ENCODE peak calls at places on chromosomes 3 and 15, in five cellular contexts. I, G, S, W and F are unnamed samples.

GRCh38 chr15:22811640-22812039 is 25.2 kb downstream of the NIPA1 start:
- DNase-seq in I (peak), G (no peak), S (no peak), W (no peak), F (no peak)

GRCh38 chr3:13498354-13499060 is 18.4 kb downstream of the HDAC11 start:
- DNase-seq in I (no peak), G (no peak), S (peak), W (no peak), F (no peak)

GRCh38 chr3:27927882-27928281 is 205.8 kb upstream of the EOMES start:
- DNase-seq in I (no peak), G (no peak), S (no peak), W (no peak), F (no peak)

GRCh38 chr3:185658504-185658912 is 72.4 kb downstream of the SENP2 start:
- DNase-seq in I (peak), G (peak), S (peak), W (peak), F (peak)

GRCh38 chr3:101077361-101078011 is 84.3 kb upstream of the ABI3BP start:
- DNase-seq in I (peak), G (peak), S (no peak), W (no peak), F (no peak)

GRCh38 chr15:38553071-38553470 is 11.5 kb downstream of the RASGRP1 start:
- DNase-seq in I (no peak), G (no peak), S (no peak), W (no peak), F (no peak)

GRCh38 chr15:82918162-82918561 is 34.4 kb downstream of the HOMER2 start:
- DNase-seq in I (no peak), G (no peak), S (peak), W (no peak), F (no peak)

GRCh38 chr3:44682182-44682896 is 30.1 kb upstream of the ZNF502 start:
- DNase-seq in I (no peak), G (peak), S (no peak), W (no peak), F (no peak)

GRCh38 chr15:80174017-80174746 is 21.4 kb downstream of the FAH start:
- DNase-seq in I (no peak), G (peak), S (peak), W (no peak), F (peak)

GRCh38 chr15:45343258-45343860 is 35.0 kb downstream of the GATM start:
- DNase-seq in I (no peak), G (no peak), S (no peak), W (no peak), F (no peak)

GRCh38 chr3:115835946-115836345 is 212.6 kb downstream of the GAP43 start:
- DNase-seq in I (no peak), G (no peak), S (no peak), W (no peak), F (no peak)

GRCh38 chr3:20622304-20622703 is 436.3 kb upstream of the SGO1 start:
- DNase-seq in I (peak), G (peak), S (no peak), W (no peak), F (no peak)

GRCh38 chr3:189941679-189942078 is 179.0 kb downstream of the P3H2 start:
- DNase-seq in I (peak), G (no peak), S (no peak), W (no peak), F (peak)

GRCh38 chr15:33956397-33956796 is 11.9 kb upstream of the CHRM5 start:
- DNase-seq in I (no peak), G (no peak), S (no peak), W (no peak), F (no peak)

GRCh38 chr3:28399196-28399595 is 50.6 kb upstream of the AZI2 start:
- DNase-seq in I (no peak), G (no peak), S (no peak), W (no peak), F (no peak)

GRCh38 chr3:123258359-123258758 is 56.6 kb downstream of the SEC22A start:
- DNase-seq in I (no peak), G (no peak), S (no peak), W (no peak), F (no peak)

GRCh38 chr15:51828621-51829359 is 663 bp upstream of the TMOD3 start:
- DNase-seq in I (peak), G (peak), S (no peak), W (no peak), F (no peak)

GRCh38 chr3:20648294-20648693 is 462.3 kb upstream of the SGO1 start:
- DNase-seq in I (peak), G (peak), S (no peak), W (no peak), F (peak)

GRCh38 chr15:46277451-46277850 is 642.6 kb downstream of the SQOR start:
- DNase-seq in I (no peak), G (no peak), S (no peak), W (no peak), F (no peak)

GRCh38 chr3:125443923-125444322 is 68.8 kb upstream of the ZNF148 start:
- DNase-seq in I (peak), G (peak), S (no peak), W (no peak), F (no peak)

GRCh38 chr3:111810909-111811308 is 48.2 kb upstream of the PHLDB2 start:
- DNase-seq in I (peak), G (peak), S (no peak), W (no peak), F (no peak)

GRCh38 chr15:96243701-96244100 is 86.8 kb upstream of the NR2F2 start:
- DNase-seq in I (no peak), G (no peak), S (no peak), W (no peak), F (no peak)

GRCh38 chr3:159252772-159253384 is 451.0 kb downstream of the MFSD1 start:
- DNase-seq in I (peak), G (peak), S (no peak), W (no peak), F (no peak)

GRCh38 chr15:63291507-63291906 is 14.1 kb downstream of the APH1B start:
- DNase-seq in I (peak), G (peak), S (no peak), W (no peak), F (peak)

GRCh38 chr3:145739926-145740325 is 421.1 kb downstream of the PLOD2 start:
- DNase-seq in I (no peak), G (no peak), S (no peak), W (no peak), F (no peak)

GRCh38 chr15:40928975-40929729 is at the start of gene DLL4:
- DNase-seq in I (peak), G (no peak), S (peak), W (no peak), F (no peak)

GRCh38 chr15:85558747-85559327 is 178.4 kb downstream of the AKAP13 start:
- DNase-seq in I (no peak), G (no peak), S (no peak), W (no peak), F (no peak)

GRCh38 chr3:116667324-116667723 is 42.3 kb upstream of the TUSC7 start:
- DNase-seq in I (no peak), G (no peak), S (no peak), W (no peak), F (no peak)

GRCh38 chr15:78213956-78214355 is 20.4 kb downstream of the ACSBG1 start:
- DNase-seq in I (no peak), G (no peak), S (no peak), W (no peak), F (no peak)

GRCh38 chr15:77409259-77410156 is 10.4 kb downstream of the PEAK1 start:
- DNase-seq in I (no peak), G (no peak), S (no peak), W (no peak), F (no peak)

GRCh38 chr3:13002398-13003124 is 70.7 kb downstream of the IQSEC1 start:
- DNase-seq in I (no peak), G (no peak), S (no peak), W (no peak), F (no peak)

GRCh38 chr3:180102134-180102533 is 65.4 kb upstream of the PEX5L start:
- DNase-seq in I (peak), G (no peak), S (no peak), W (no peak), F (peak)

DNA sequence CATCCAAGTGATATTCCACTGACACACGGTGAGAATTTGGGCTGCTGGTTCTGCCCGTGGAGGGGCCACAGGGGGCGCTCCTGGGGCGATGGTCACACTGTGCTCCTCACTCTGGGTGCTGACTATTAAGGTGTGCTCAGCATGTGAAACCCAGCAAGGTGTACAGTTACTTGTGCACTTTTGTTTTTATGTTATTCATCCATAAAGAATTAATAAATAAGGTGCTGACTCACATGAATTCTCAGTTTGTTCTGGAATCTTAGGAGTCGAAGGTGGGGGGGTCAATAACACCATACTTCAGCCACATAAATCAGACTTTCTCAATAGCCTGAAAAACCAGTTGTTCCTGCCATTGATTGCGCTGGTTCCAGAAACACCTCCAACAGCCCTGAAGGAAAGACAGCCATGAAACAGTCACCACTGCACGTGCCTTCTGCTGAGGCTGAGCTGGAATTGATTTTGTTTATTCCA is 53.5 kb upstream of the SPATA12 start:
- DNase-seq in I (peak), G (no peak), S (no peak), W (peak), F (no peak)
- TF ChIP-seq CTCF in I (peak), G (peak), S (peak), W (no peak), F (peak)

DNA sequence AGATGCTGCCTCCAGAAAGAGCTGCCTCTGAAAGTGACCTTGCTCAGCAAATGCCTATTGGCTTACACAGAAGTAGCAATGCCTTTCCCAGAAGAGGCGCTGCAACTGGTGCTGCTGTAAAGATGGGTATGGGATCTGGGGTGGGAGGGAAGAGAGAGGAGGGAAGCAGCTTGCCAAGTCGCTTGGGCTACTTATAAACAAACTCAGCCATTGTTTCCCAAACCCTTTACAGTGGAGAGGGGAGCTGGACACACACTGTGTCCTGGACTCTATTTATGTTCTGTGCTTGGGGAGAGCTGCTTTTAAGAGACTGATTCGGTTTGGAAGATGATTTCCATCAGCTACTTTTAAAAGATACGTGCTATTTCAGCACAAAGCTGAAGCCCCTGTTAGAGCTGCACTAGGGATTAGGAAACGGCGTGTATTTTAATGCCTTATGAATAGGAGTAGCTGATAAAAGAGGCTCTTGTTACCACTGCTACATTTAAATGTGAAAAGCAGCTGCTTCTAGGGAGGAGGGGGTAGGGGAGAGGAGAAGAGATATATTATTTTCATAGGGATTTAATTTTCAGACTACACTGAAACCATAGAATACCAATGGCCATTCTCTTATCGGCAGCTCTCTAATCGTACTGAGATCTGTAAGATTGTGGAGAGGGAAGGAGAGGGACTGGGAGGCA is 440.6 kb downstream of the MCTP2 start:
- DNase-seq in I (no peak), G (no peak), S (no peak), W (no peak), F (no peak)
- TF ChIP-seq CTCF in I (no peak), G (no peak), S (no peak), W (no peak), F (peak)

GRCh38 chr3:134126153-134126552 is 96.4 kb upstream of the SLCO2A1 start:
- DNase-seq in I (no peak), G (no peak), S (no peak), W (no peak), F (no peak)
- TF ChIP-seq CTCF in I (peak), G (peak), S (no peak), W (no peak), F (peak)

GRCh38 chr3:129692743-129693142 is 86.3 kb upstream of the PLXND1 start:
- DNase-seq in I (no peak), G (no peak), S (no peak), W (no peak), F (no peak)

GRCh38 chr3:129694228-129694627 is 87.8 kb upstream of the PLXND1 start:
- DNase-seq in I (peak), G (no peak), S (no peak), W (peak), F (no peak)

GRCh38 chr3:129697229-129697970 is 90.9 kb upstream of the PLXND1 start:
- DNase-seq in I (no peak), G (no peak), S (no peak), W (no peak), F (no peak)

GRCh38 chr3:129699199-129699598 is 92.7 kb upstream of the PLXND1 start:
- DNase-seq in I (no peak), G (no peak), S (no peak), W (no peak), F (no peak)

DNA sequence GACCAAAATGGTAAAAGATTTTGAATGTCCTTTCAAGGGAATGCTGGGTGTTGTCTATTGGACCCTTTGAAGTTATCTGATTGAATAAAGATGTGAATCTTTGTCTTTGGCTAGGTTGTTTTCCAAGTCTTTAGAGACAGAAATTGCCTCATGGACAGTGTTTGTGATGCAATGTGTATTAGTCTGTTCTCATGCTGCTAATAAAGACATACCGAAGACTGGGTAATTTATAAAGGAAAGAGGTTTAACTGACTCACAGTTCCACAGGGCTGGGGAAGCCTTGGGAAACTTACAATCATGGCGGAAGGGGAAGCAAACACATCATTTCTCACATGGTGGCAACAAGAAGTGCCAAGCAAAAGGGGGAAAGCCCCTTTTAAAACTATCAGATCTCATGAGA is 88.7 kb upstream of the PLXND1 start:
- DNase-seq in I (peak), G (peak), S (no peak), W (peak), F (no peak)
- TF ChIP-seq CTCF in I (no peak), G (no peak), S (no peak), W (no peak), F (no peak)

DNA sequence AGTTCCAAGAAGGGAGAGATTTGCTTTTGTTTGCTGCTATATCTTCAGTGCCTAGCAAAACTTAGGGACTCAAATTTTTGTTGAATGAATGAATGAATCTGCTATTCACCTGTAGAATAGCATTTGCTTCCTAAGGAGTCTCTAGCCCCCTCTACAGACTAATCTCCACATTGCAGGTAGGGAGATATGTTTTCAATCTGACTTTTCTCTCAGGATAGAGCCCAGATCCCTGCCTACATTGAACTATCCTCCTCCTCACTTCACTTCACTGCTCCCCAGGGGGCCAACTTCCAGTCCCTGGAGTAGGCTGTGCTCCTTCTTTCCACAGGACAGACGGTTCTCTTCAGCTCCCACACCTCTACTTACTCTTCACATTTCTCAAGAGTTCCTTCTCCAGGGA is 81.9 kb upstream of the PTX3 start:
- DNase-seq in I (peak), G (peak), S (no peak), W (no peak), F (no peak)
- TF ChIP-seq CTCF in I (peak), G (peak), S (no peak), W (no peak), F (peak)

GRCh38 chr3:136790786-136791185 is 28.1 kb upstream of the SLC35G2 start:
- DNase-seq in I (no peak), G (no peak), S (no peak), W (no peak), F (no peak)

GRCh38 chr3:136789976-136790375 is 28.9 kb upstream of the SLC35G2 start:
- DNase-seq in I (no peak), G (no peak), S (no peak), W (no peak), F (no peak)

GRCh38 chr3:136783708-136784191 is 31.6 kb upstream of the STAG1 start:
- DNase-seq in I (no peak), G (peak), S (no peak), W (no peak), F (no peak)

GRCh38 chr3:136788154-136788553 is 30.8 kb upstream of the SLC35G2 start:
- DNase-seq in I (no peak), G (no peak), S (no peak), W (no peak), F (no peak)

DNA sequence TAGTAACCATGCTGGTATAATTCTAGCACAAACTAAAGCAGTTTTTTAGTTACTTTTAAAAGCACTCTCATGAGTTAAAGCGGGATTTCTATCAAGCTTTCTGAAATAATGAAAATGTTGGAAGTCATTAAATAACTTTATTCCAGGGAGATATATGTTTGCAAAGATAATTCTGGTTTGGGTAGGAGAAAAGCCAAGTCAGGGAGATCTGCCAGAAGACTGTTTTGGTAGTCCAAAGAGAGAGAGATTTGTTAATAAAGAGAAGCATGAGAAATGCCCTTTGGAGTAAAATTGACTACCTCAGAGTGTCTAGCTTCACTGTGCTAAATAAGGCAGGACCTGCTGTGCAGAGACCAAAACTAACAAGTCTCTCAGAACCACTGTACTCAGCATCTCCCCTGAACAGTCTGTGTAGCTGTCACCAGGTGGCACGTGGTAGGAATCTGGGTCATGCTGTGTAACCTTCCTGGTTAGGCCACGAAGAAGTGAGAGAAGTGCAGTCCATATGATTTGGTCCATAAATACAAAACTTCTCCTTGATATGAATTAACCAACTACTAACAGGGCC is 31.6 kb upstream of the SLC35G2 start:
- DNase-seq in I (no peak), G (no peak), S (no peak), W (no peak), F (no peak)
- TF ChIP-seq CTCF in I (no peak), G (no peak), S (no peak), W (no peak), F (no peak)